ENCODE peak calls at places on chromosomes 4 and X, in nine cellular contexts. Z is heart right ventricle; S is astrocyte of the spinal cord; F is fibroblast of mammary gland; X is pancreas; B is activated CD8-positive, alpha-beta T cell treated with anti-CD3 and anti-CD28 coated beads for 36 hours; K is hepatocyte; D is Calu3; E is IMR-90. Q is an unnamed sample.

GRCh38 chrX:150478496-150479492 is 89.6 kb upstream of the MTM1 start:
- DNase-seq in Z (no peak), S (no peak), F (no peak), X (no peak), B (peak), K (no peak), D (no peak), E (no peak), Q (no peak)

GRCh38 chr4:80077639-80078038 is 4.6 kb upstream of the ANTXR2 start:
- DNase-seq in Z (no peak), S (no peak), F (peak), X (no peak), B (peak), K (no peak), D (no peak), E (peak), Q (peak)

GRCh38 chr4:152512483-152512882 is 23.4 kb downstream of the FBXW7 start:
- DNase-seq in Z (peak), S (no peak), F (no peak), X (no peak), B (no peak), K (no peak), D (no peak), E (no peak), Q (no peak)

GRCh38 chrX:132086717-132087116 is 41.1 kb downstream of the FRMD7 start:
- DNase-seq in Z (no peak), S (no peak), F (peak), X (no peak), B (no peak), K (no peak), D (no peak), E (no peak), Q (peak)

GRCh38 chr4:77465271-77465670 is 140.3 kb upstream of the CXCL13 start:
- DNase-seq in Z (no peak), S (peak), F (peak), X (no peak), B (peak), K (peak), D (peak), E (no peak), Q (peak)

GRCh38 chr4:156377036-156377700 is 423.5 kb upstream of the CTSO start:
- DNase-seq in Z (no peak), S (peak), F (peak), X (no peak), B (no peak), K (no peak), D (no peak), E (peak), Q (peak)

GRCh38 chr4:113278324-113278934 is 229.0 kb downstream of the ANK2 start:
- DNase-seq in Z (peak), S (peak), F (peak), X (no peak), B (peak), K (peak), D (peak), E (peak), Q (peak)

GRCh38 chr4:155353923-155354540 is 22.7 kb downstream of the MAP9 start:
- DNase-seq in Z (peak), S (peak), F (peak), X (peak), B (peak), K (peak), D (peak), E (peak), Q (no peak)

GRCh38 chr4:159384619-159385018 is 281.7 kb downstream of the RAPGEF2 start:
- DNase-seq in Z (no peak), S (peak), F (no peak), X (no peak), B (no peak), K (no peak), D (no peak), E (no peak), Q (no peak)

GRCh38 chr4:10032625-10033024 is 11.3 kb upstream of the SLC2A9 start:
- DNase-seq in Z (no peak), S (no peak), F (peak), X (no peak), B (no peak), K (no peak), D (peak), E (peak), Q (peak)

GRCh38 chrX:109709129-109709631 is 23.9 kb downstream of the ACSL4 start:
- DNase-seq in Z (no peak), S (peak), F (peak), X (no peak), B (no peak), K (no peak), D (no peak), E (peak), Q (peak)

GRCh38 chrX:9542765-9543119 is 77.9 kb downstream of the TBL1X start:
- DNase-seq in Z (no peak), S (no peak), F (no peak), X (no peak), B (no peak), K (no peak), D (no peak), E (no peak), Q (no peak)

GRCh38 chr4:53507058-53507457 is 84.2 kb downstream of the LNX1 start:
- DNase-seq in Z (no peak), S (no peak), F (no peak), X (no peak), B (no peak), K (no peak), D (no peak), E (no peak), Q (no peak)

GRCh38 chr4:81404294-81404693 is 67.4 kb downstream of the RASGEF1B start:
- DNase-seq in Z (no peak), S (no peak), F (peak), X (no peak), B (no peak), K (no peak), D (no peak), E (peak), Q (no peak)

GRCh38 chr4:75490155-75490554 is 24.0 kb downstream of the RCHY1 start:
- DNase-seq in Z (no peak), S (peak), F (peak), X (no peak), B (no peak), K (peak), D (no peak), E (peak), Q (peak)
- TF ChIP-seq CTCF in Z (peak), S (peak), F (peak), X (no peak), B (no peak), K (peak), D (no peak), E (peak), Q (peak)

GRCh38 chrX:47501226-47502071 is 18.4 kb upstream of the ZNF41 start:
- DNase-seq in Z (no peak), S (peak), F (peak), X (no peak), B (no peak), K (no peak), D (no peak), E (peak), Q (peak)

GRCh38 chrX:47500541-47500940 is 17.5 kb upstream of the ZNF41 start:
- DNase-seq in Z (no peak), S (no peak), F (peak), X (no peak), B (no peak), K (no peak), D (no peak), E (no peak), Q (no peak)

GRCh38 chrX:47499291-47499690 is 16.3 kb upstream of the ZNF41 start:
- DNase-seq in Z (no peak), S (no peak), F (no peak), X (no peak), B (no peak), K (no peak), D (no peak), E (no peak), Q (no peak)

GRCh38 chrX:47498411-47498810 is 15.4 kb upstream of the ZNF41 start:
- DNase-seq in Z (no peak), S (no peak), F (no peak), X (no peak), B (no peak), K (no peak), D (no peak), E (no peak), Q (no peak)

GRCh38 chrX:47497274-47497673 is 14.3 kb upstream of the ZNF41 start:
- DNase-seq in Z (no peak), S (peak), F (peak), X (no peak), B (no peak), K (no peak), D (no peak), E (peak), Q (peak)
- TF ChIP-seq CTCF in Z (peak), S (peak), F (peak), X (no peak), B (peak), K (peak), D (no peak), E (peak), Q (peak)

DNA sequence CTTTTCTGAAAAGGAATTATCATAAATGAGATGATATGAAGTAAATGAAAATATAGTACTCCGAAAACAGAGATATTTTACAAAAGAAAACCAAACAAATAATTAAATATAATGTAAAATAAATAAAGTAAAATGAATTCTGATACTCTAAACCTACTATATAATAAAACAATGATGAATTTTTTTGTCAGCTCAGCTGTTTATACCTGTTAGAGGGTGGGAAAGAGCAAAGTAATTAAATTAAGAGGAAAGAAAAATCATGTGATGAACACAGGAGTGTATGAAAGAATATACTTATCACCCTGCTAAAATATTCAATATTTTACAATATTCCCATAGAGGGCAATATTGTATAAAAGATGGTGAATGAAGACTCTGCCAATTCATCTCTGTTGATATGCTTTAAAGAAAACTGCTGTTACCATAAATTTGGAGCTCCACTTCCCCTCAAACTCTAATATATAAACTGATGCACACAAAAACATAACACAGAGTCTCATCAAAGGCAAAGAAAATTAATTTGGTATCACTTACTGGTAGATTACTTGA is 6.5 kb upstream of the NDST4 start:
- DNase-seq in Z (no peak), S (no peak), F (peak), X (no peak), B (no peak), K (no peak), D (no peak), E (no peak), Q (no peak)
- TF ChIP-seq CTCF in Z (no peak), S (no peak), F (no peak), X (no peak), B (no peak), K (peak), D (no peak), E (no peak), Q (no peak)

GRCh38 chrX:83008415-83008814 is 499.7 kb upstream of the POU3F4 start:
- DNase-seq in Z (no peak), S (no peak), F (peak), X (no peak), B (no peak), K (peak), D (no peak), E (no peak), Q (no peak)
- TF ChIP-seq CTCF in Z (peak), S (peak), F (peak), X (peak), B (peak), K (peak), D (no peak), E (peak), Q (peak)

Q was measured in HFFc6.